ENCODE peak calls at places on chromosomes 1 and 21, in ten cellular contexts. K, C, Z, P, Y, U, W, A, J and S are unnamed samples.

GRCh38 chr1:168506204-168506819 is 37.5 kb downstream of the XCL2 start:
- DNase-seq in K (peak; percentile 66), C (no peak), Z (no peak), P (peak; percentile 61), Y (peak; percentile 4), U (no peak), W (no peak), A (no peak), J (no peak), S (no peak)

GRCh38 chr1:99727575-99728190 is 38.8 kb downstream of the FRRS1 start:
- DNase-seq in K (peak; percentile 37), C (no peak), Z (no peak), P (peak; percentile 92), Y (no peak), U (no peak), W (no peak), A (peak; percentile 29), J (no peak), S (no peak)

GRCh38 chr1:25544243-25544764 is 898 bp downstream of the LDLRAP1 start:
- DNase-seq in K (no peak), C (peak; percentile 40), Z (no peak), P (no peak), Y (no peak), U (no peak), W (no peak), A (no peak), J (no peak), S (no peak)

GRCh38 chr21:32728455-32729237 is 833 bp upstream of the SYNJ1 start:
- DNase-seq in K (no peak), C (no peak), Z (no peak), P (no peak), Y (no peak), U (no peak), W (no peak), A (no peak), J (no peak), S (no peak)

GRCh38 chr1:17653728-17654351 is 101.3 kb upstream of the ACTL8 start:
- DNase-seq in K (peak; percentile 40), C (no peak), Z (no peak), P (peak; percentile 51), Y (no peak), U (peak; percentile 37), W (peak; percentile 51), A (no peak), J (peak; percentile 85), S (peak; percentile 29)

GRCh38 chr1:88433556-88433955 is 250.5 kb upstream of the PKN2 start:
- DNase-seq in K (no peak), C (no peak), Z (no peak), P (no peak), Y (no peak), U (no peak), W (no peak), A (no peak), J (no peak), S (no peak)

GRCh38 chr1:224353975-224354930 is 2.4 kb upstream of the CNIH4 start:
- DNase-seq in K (no peak), C (no peak), Z (no peak), P (no peak), Y (no peak), U (no peak), W (peak; percentile 2), A (no peak), J (no peak), S (no peak)

GRCh38 chr1:26922901-26923300 is 1.4 kb downstream of the NUDC start:
- DNase-seq in K (no peak), C (no peak), Z (no peak), P (no peak), Y (no peak), U (no peak), W (no peak), A (no peak), J (no peak), S (no peak)

GRCh38 chr1:39898146-39898545 is 3.6 kb downstream of the MYCL start:
- DNase-seq in K (no peak), C (no peak), Z (no peak), P (no peak), Y (no peak), U (no peak), W (no peak), A (no peak), J (no peak), S (no peak)

GRCh38 chr1:53420331-53420730 is 38.9 kb upstream of the DMRTB1 start:
- DNase-seq in K (peak; percentile 18), C (no peak), Z (no peak), P (no peak), Y (no peak), U (no peak), W (no peak), A (no peak), J (no peak), S (no peak)

GRCh38 chr1:196877964-196878363 is 9.9 kb upstream of the CFHR4 start:
- DNase-seq in K (peak; percentile 3), C (no peak), Z (no peak), P (peak; percentile 30), Y (no peak), U (no peak), W (no peak), A (no peak), J (peak; percentile 26), S (no peak)

GRCh38 chr1:34052565-34052964 is 112.5 kb downstream of the CSMD2 start:
- DNase-seq in K (no peak), C (no peak), Z (no peak), P (no peak), Y (no peak), U (no peak), W (no peak), A (no peak), J (no peak), S (no peak)

DNA sequence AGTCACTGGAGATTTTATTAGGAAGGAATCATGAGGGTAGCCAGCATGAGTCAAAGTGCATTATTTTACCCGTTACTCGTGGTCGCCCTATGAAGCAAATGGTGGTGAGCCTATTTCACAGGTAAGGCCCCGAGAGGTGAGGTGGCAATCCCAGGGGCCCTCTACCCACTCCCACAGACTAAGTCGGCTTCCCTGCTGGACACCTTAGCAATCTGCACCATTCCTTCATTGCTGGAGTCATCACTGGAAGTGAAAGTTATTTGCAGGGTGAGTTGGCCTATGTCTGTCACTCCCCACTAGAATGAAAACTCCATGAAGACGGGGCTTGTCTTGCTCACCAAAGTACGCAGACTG is 52.7 kb downstream of the TOMM20 start:
- DNase-seq in K (no peak), C (no peak), Z (no peak), P (no peak), Y (no peak), U (no peak), W (no peak), A (no peak), J (no peak), S (peak; percentile 65)
- TF ChIP-seq CTCF in K (peak; percentile 24), C (no peak), Z (no peak), P (no peak), Y (no peak), U (no peak), W (no peak), A (no peak), J (no peak), S (no peak)

DNA sequence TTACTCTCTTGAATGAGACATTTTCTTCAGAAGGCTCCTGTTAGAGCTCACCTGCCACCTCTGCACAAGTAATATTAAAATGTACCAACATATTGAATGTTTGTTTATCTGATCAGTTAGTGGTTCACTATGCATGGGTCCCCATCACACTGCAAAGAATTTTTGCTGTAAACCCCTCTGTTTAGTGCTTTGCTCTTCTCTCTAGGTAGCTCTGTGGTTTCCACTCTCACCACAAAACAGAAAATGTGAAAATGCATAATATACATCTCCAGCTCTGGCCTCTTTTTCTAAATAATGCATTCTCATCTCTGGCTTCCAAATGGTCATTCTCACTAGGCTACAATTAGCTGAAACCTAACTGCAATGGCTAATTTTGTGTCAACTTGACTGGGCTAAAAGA is 176.7 kb downstream of the TRIM33 start:
- DNase-seq in K (no peak), C (no peak), Z (no peak), P (no peak), Y (no peak), U (peak; percentile 48), W (no peak), A (no peak), J (no peak), S (no peak)
- H3K4me3 ChIP-seq in K (no peak overlapping the region), C (no peak overlapping the region), Z (no peak overlapping the region), P (no peak overlapping the region), Y (no peak overlapping the region), U (no peak overlapping the region), W (peak overlapping the region; percentile 32), A (no peak overlapping the region), J (no peak overlapping the region), S (no peak overlapping the region)

DNA sequence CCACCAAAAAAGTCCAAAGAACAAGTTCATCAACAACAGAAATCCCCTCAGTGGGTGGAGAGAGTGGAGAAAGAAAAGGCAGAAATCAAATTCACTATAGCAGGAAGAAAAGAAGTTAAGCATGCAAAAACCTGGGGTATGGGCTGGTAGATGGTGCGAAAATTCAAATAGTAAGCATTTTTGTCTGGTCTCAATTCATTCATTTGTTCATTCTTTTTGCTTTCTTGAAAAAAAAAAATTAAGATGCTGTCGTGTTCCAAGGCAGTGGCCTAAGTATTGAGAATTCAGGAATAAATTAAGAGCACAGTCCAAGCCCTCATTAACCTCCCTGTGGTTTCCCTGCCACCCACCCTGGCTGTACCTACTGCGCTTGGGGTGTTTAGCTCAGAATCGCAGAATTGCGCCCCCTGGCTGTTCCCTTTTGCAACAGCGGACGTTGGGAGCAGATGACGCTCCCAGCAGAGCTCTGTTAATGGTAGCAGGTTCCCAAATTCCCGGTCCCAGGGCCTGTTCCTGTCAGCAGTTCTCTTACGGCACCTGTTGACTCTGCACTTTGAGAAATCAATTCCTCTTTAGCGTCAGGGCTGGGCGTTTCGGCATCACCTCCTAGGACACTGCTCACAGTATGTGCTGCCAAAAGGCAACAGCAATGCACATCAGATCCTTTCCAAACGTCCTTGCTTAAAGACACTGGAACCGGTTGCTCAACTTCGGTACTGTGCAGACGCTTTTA is 34.0 kb upstream of the SSX2IP start:
- DNase-seq in K (no peak), C (no peak), Z (no peak), P (no peak), Y (peak; percentile 51), U (peak; percentile 25), W (peak; percentile 65), A (no peak), J (no peak), S (peak; percentile 41)
- TF ChIP-seq CTCF in K (no peak), C (peak; percentile 7), Z (no peak), P (peak; percentile 34), Y (peak; percentile 54), U (peak; percentile 67), W (peak; percentile 49), A (peak; percentile 66), J (peak; percentile 48), S (peak; percentile 57)

GRCh38 chr1:222547260-222547614 is 667 bp downstream of the HHIPL2 start:
- DNase-seq in K (no peak), C (no peak), Z (no peak), P (no peak), Y (no peak), U (no peak), W (no peak), A (no peak), J (no peak), S (no peak)
- H3K4me3 ChIP-seq in K (peak overlapping the region; percentile 33), C (no peak overlapping the region), Z (no peak overlapping the region), P (no peak overlapping the region), Y (no peak overlapping the region), U (no peak overlapping the region), W (no peak overlapping the region), A (no peak overlapping the region), J (no peak overlapping the region), S (no peak overlapping the region)

GRCh38 chr1:3456449-3456963 is 2.0 kb downstream of the ARHGEF16 start:
- DNase-seq in K (no peak), C (peak; percentile 71), Z (peak; percentile 86), P (no peak), Y (no peak), U (no peak), W (no peak), A (no peak), J (no peak), S (no peak)
- TF ChIP-seq CTCF in K (no peak), C (no peak), Z (no peak), P (no peak), Y (no peak), U (no peak), W (no peak), A (no peak), J (no peak), S (no peak)